ENCODE peak calls at places on chromosome 3, in four cellular contexts. One of them, this sample, is unnamed.

GRCh38 chr3:57757642-57758297 is 1.7 kb downstream of the SLMAP start:
- DNase-seq in SK-N-DZ: no peak
- DNase-seq in islet precursor cell: no peak
- DNase-seq in left ventricle myocardium inferior: no peak
- DNase-seq in this sample: peak

GRCh38 chr3:102207173-102207572 is 227.6 kb upstream of the ZPLD1 start:
- DNase-seq in SK-N-DZ: no peak
- DNase-seq in left ventricle myocardium inferior: no peak
- DNase-seq in islet precursor cell: no peak
- DNase-seq in this sample: no peak

GRCh38 chr3:13378155-13378554 is 42.0 kb downstream of the NUP210 start:
- DNase-seq in SK-N-DZ: no peak
- DNase-seq in left ventricle myocardium inferior: no peak
- DNase-seq in islet precursor cell: peak
- DNase-seq in this sample: no peak

GRCh38 chr3:149702691-149703426 is 45.0 kb upstream of the WWTR1 start:
- DNase-seq in SK-N-DZ: no peak
- DNase-seq in left ventricle myocardium inferior: no peak
- DNase-seq in islet precursor cell: no peak
- DNase-seq in this sample: no peak

GRCh38 chr3:187954486-187955075 is 199.4 kb upstream of the LPP start:
- DNase-seq in left ventricle myocardium inferior: no peak
- DNase-seq in islet precursor cell: no peak
- DNase-seq in SK-N-DZ: no peak
- DNase-seq in this sample: no peak

GRCh38 chr3:52468336-52468735 is 12.9 kb downstream of the NISCH start:
- DNase-seq in left ventricle myocardium inferior: no peak
- DNase-seq in islet precursor cell: no peak
- DNase-seq in SK-N-DZ: no peak
- DNase-seq in this sample: peak

GRCh38 chr3:122066331-122067213 is 11.4 kb downstream of the CD86 start:
- DNase-seq in islet precursor cell: no peak
- DNase-seq in left ventricle myocardium inferior: no peak
- DNase-seq in SK-N-DZ: no peak
- DNase-seq in this sample: peak

GRCh38 chr3:113614402-113614801 is 82.0 kb downstream of the USF3 start:
- DNase-seq in left ventricle myocardium inferior: no peak
- DNase-seq in islet precursor cell: no peak
- DNase-seq in SK-N-DZ: no peak
- DNase-seq in this sample: no peak

This sample was measured in NCI-H82.